ENCODE peak calls at places on chromosomes 4 and X, in ten cellular contexts. One of them, this sample, is unnamed.

GRCh38 chrX:43493751-43494150 is 162.3 kb upstream of the MAOA start:
- DNase-seq in GM20000: no peak
- DNase-seq in right atrium auricular region: no peak
- DNase-seq in fibroblast of lung: no peak
- DNase-seq in progenitor cell of endocrine pancreas: no peak
- DNase-seq in endothelial cell of umbilical vein: no peak
- DNase-seq in left ventricle myocardium inferior: no peak
- DNase-seq in cardiac fibroblast: peak
- DNase-seq in cardiac muscle cell: peak
- DNase-seq in A549: no peak
- DNase-seq in this sample: no peak

GRCh38 chrX:141724186-141724585 is 25.6 kb upstream of the SPANXD start:
- DNase-seq in progenitor cell of endocrine pancreas: no peak
- DNase-seq in cardiac fibroblast: no peak
- DNase-seq in cardiac muscle cell: no peak
- DNase-seq in right atrium auricular region: no peak
- DNase-seq in A549: no peak
- DNase-seq in left ventricle myocardium inferior: no peak
- DNase-seq in GM20000: no peak
- DNase-seq in endothelial cell of umbilical vein: no peak
- DNase-seq in fibroblast of lung: peak
- DNase-seq in this sample: no peak

GRCh38 chrX:2397229-2397628 is 103.5 kb downstream of the DHRSX start:
- DNase-seq in cardiac muscle cell: no peak
- DNase-seq in A549: no peak
- DNase-seq in left ventricle myocardium inferior: no peak
- DNase-seq in progenitor cell of endocrine pancreas: no peak
- DNase-seq in right atrium auricular region: no peak
- DNase-seq in GM20000: no peak
- DNase-seq in cardiac fibroblast: no peak
- DNase-seq in endothelial cell of umbilical vein: no peak
- DNase-seq in fibroblast of lung: no peak
- DNase-seq in this sample: no peak

GRCh38 chr4:4677825-4678522 is 136.1 kb upstream of the STX18 start:
- DNase-seq in GM20000: no peak
- DNase-seq in A549: no peak
- DNase-seq in right atrium auricular region: peak
- DNase-seq in progenitor cell of endocrine pancreas: no peak
- DNase-seq in fibroblast of lung: peak
- DNase-seq in endothelial cell of umbilical vein: peak
- DNase-seq in cardiac muscle cell: peak
- DNase-seq in left ventricle myocardium inferior: no peak
- DNase-seq in cardiac fibroblast: peak
- DNase-seq in this sample: peak

GRCh38 chrX:72125331-72126047 is 6.2 kb downstream of the RTL5 start:
- DNase-seq in cardiac fibroblast: no peak
- DNase-seq in right atrium auricular region: no peak
- DNase-seq in fibroblast of lung: no peak
- DNase-seq in endothelial cell of umbilical vein: peak
- DNase-seq in progenitor cell of endocrine pancreas: no peak
- DNase-seq in GM20000: no peak
- DNase-seq in left ventricle myocardium inferior: no peak
- DNase-seq in cardiac muscle cell: no peak
- DNase-seq in A549: no peak
- DNase-seq in this sample: no peak

GRCh38 chrX:46649421-46650260 is 76.1 kb downstream of the CHST7 start:
- DNase-seq in right atrium auricular region: no peak
- DNase-seq in fibroblast of lung: no peak
- DNase-seq in left ventricle myocardium inferior: peak
- DNase-seq in A549: no peak
- DNase-seq in progenitor cell of endocrine pancreas: no peak
- DNase-seq in endothelial cell of umbilical vein: peak
- DNase-seq in cardiac muscle cell: peak
- DNase-seq in cardiac fibroblast: peak
- DNase-seq in GM20000: no peak
- DNase-seq in this sample: no peak

GRCh38 chrX:107272431-107272921 is 66.1 kb downstream of the DNAAF6 start:
- DNase-seq in progenitor cell of endocrine pancreas: no peak
- DNase-seq in fibroblast of lung: no peak
- DNase-seq in A549: peak
- DNase-seq in cardiac muscle cell: no peak
- DNase-seq in right atrium auricular region: no peak
- DNase-seq in left ventricle myocardium inferior: no peak
- DNase-seq in GM20000: no peak
- DNase-seq in cardiac fibroblast: peak
- DNase-seq in endothelial cell of umbilical vein: no peak
- DNase-seq in this sample: peak

GRCh38 chr4:110310795-110311194 is 112.4 kb upstream of the ELOVL6 start:
- DNase-seq in cardiac fibroblast: no peak
- DNase-seq in cardiac muscle cell: peak
- DNase-seq in fibroblast of lung: no peak
- DNase-seq in endothelial cell of umbilical vein: no peak
- DNase-seq in progenitor cell of endocrine pancreas: no peak
- DNase-seq in GM20000: no peak
- DNase-seq in right atrium auricular region: no peak
- DNase-seq in left ventricle myocardium inferior: no peak
- DNase-seq in A549: no peak
- DNase-seq in this sample: no peak

GRCh38 chr4:23922535-23923115 is 32.8 kb upstream of the PPARGC1A start:
- DNase-seq in endothelial cell of umbilical vein: no peak
- DNase-seq in right atrium auricular region: no peak
- DNase-seq in A549: no peak
- DNase-seq in left ventricle myocardium inferior: no peak
- DNase-seq in fibroblast of lung: peak
- DNase-seq in progenitor cell of endocrine pancreas: no peak
- DNase-seq in cardiac fibroblast: no peak
- DNase-seq in cardiac muscle cell: no peak
- DNase-seq in GM20000: no peak
- DNase-seq in this sample: no peak

GRCh38 chrX:97587171-97587570 is 703.5 kb downstream of the RPA4 start:
- DNase-seq in cardiac muscle cell: no peak
- DNase-seq in right atrium auricular region: no peak
- DNase-seq in left ventricle myocardium inferior: no peak
- DNase-seq in progenitor cell of endocrine pancreas: no peak
- DNase-seq in A549: no peak
- DNase-seq in endothelial cell of umbilical vein: no peak
- DNase-seq in fibroblast of lung: no peak
- DNase-seq in GM20000: no peak
- DNase-seq in cardiac fibroblast: no peak
- DNase-seq in this sample: no peak

GRCh38 chr4:185730387-185730786 is 81.6 kb downstream of the SORBS2 start:
- DNase-seq in fibroblast of lung: peak
- DNase-seq in endothelial cell of umbilical vein: no peak
- DNase-seq in cardiac fibroblast: peak
- DNase-seq in A549: no peak
- DNase-seq in GM20000: no peak
- DNase-seq in progenitor cell of endocrine pancreas: no peak
- DNase-seq in left ventricle myocardium inferior: no peak
- DNase-seq in right atrium auricular region: no peak
- DNase-seq in cardiac muscle cell: peak
- DNase-seq in this sample: no peak

GRCh38 chr4:185729300-185729912 is 82.6 kb downstream of the SORBS2 start:
- DNase-seq in cardiac muscle cell: peak
- DNase-seq in A549: no peak
- DNase-seq in GM20000: no peak
- DNase-seq in fibroblast of lung: no peak
- DNase-seq in right atrium auricular region: no peak
- DNase-seq in cardiac fibroblast: peak
- DNase-seq in endothelial cell of umbilical vein: no peak
- DNase-seq in left ventricle myocardium inferior: no peak
- DNase-seq in progenitor cell of endocrine pancreas: no peak
- DNase-seq in this sample: no peak

GRCh38 chr4:185734214-185734613 is 77.8 kb downstream of the SORBS2 start:
- DNase-seq in progenitor cell of endocrine pancreas: no peak
- DNase-seq in left ventricle myocardium inferior: no peak
- DNase-seq in A549: no peak
- DNase-seq in GM20000: peak
- DNase-seq in fibroblast of lung: no peak
- DNase-seq in right atrium auricular region: no peak
- DNase-seq in cardiac muscle cell: no peak
- DNase-seq in endothelial cell of umbilical vein: no peak
- DNase-seq in cardiac fibroblast: no peak
- DNase-seq in this sample: no peak

GRCh38 chr4:185728886-185729285 is 83.1 kb downstream of the SORBS2 start:
- DNase-seq in fibroblast of lung: no peak
- DNase-seq in endothelial cell of umbilical vein: peak
- DNase-seq in cardiac fibroblast: no peak
- DNase-seq in A549: no peak
- DNase-seq in left ventricle myocardium inferior: no peak
- DNase-seq in GM20000: no peak
- DNase-seq in cardiac muscle cell: no peak
- DNase-seq in progenitor cell of endocrine pancreas: no peak
- DNase-seq in right atrium auricular region: no peak
- DNase-seq in this sample: no peak

GRCh38 chr4:185730849-185731608 is 81.0 kb downstream of the SORBS2 start:
- DNase-seq in right atrium auricular region: no peak
- DNase-seq in left ventricle myocardium inferior: no peak
- DNase-seq in endothelial cell of umbilical vein: no peak
- DNase-seq in progenitor cell of endocrine pancreas: no peak
- DNase-seq in fibroblast of lung: peak
- DNase-seq in A549: no peak
- DNase-seq in cardiac muscle cell: peak
- DNase-seq in cardiac fibroblast: peak
- DNase-seq in GM20000: no peak
- DNase-seq in this sample: no peak
- TF ChIP-seq CTCF in right atrium auricular region: peak
- TF ChIP-seq CTCF in left ventricle myocardium inferior: peak
- TF ChIP-seq CTCF in endothelial cell of umbilical vein: no peak
- TF ChIP-seq CTCF in progenitor cell of endocrine pancreas: no peak
- TF ChIP-seq CTCF in fibroblast of lung: no peak
- TF ChIP-seq CTCF in A549: no peak
- TF ChIP-seq CTCF in cardiac muscle cell: no peak
- TF ChIP-seq CTCF in cardiac fibroblast: no peak
- TF ChIP-seq CTCF in GM20000: no peak
- TF ChIP-seq CTCF in this sample: no peak

GRCh38 chr4:73142995-73143547 is 73.6 kb upstream of the COX18 start:
- DNase-seq in endothelial cell of umbilical vein: peak
- DNase-seq in fibroblast of lung: no peak
- DNase-seq in GM20000: no peak
- DNase-seq in cardiac muscle cell: peak
- DNase-seq in progenitor cell of endocrine pancreas: no peak
- DNase-seq in left ventricle myocardium inferior: no peak
- DNase-seq in cardiac fibroblast: no peak
- DNase-seq in A549: no peak
- DNase-seq in right atrium auricular region: no peak
- DNase-seq in this sample: no peak
- TF ChIP-seq CTCF in endothelial cell of umbilical vein: no peak
- TF ChIP-seq CTCF in fibroblast of lung: no peak
- TF ChIP-seq CTCF in GM20000: no peak
- TF ChIP-seq CTCF in cardiac muscle cell: peak
- TF ChIP-seq CTCF in progenitor cell of endocrine pancreas: peak
- TF ChIP-seq CTCF in left ventricle myocardium inferior: no peak
- TF ChIP-seq CTCF in cardiac fibroblast: peak
- TF ChIP-seq CTCF in A549: peak
- TF ChIP-seq CTCF in right atrium auricular region: no peak
- TF ChIP-seq CTCF in this sample: peak

DNA sequence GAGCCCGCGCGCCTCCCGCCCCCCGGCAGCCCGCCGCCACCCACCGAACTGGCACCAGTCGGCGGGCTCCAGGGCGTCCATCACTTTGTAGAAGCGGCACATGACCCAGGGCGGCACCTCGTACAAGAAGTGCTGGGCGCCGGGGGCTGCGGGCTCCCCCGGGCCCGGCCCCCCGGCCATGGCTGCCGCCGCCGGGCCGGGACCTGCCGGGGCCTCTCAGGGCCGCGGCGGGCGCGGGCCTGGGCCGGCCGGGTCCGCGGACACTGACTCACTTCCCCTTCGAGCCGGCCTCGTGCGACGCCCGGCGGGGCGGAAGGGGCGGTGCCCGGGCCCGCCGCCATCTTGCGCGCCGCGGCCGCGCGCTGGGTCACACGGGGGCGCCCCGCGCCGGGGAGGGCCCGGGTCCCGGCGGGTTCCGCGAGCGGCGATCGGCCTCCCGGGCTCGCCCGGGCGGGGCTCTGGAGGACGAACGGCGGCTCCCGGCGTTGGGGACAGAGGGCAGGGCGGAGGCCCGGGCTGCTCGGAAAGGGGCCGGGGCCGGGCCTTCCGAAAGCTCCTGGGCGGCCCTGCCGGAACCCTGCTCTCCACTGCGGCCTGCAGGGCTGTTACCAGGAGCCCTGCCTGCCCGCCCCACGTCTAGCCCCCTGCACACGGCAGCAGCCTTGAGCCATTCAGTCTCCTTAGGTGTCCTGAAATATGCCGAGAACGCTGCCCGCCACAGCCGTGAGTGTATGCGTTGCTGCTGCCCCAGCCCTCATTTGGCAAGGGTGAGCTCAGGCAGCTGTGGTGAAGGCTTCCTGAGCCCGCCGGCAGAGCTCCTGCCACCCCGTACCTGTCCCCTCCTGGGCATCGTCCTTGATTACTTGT is at the start of gene IRAK1:
- DNase-seq in progenitor cell of endocrine pancreas: peak
- DNase-seq in fibroblast of lung: peak
- DNase-seq in GM20000: peak
- DNase-seq in cardiac muscle cell: peak
- DNase-seq in left ventricle myocardium inferior: peak
- DNase-seq in cardiac fibroblast: peak
- DNase-seq in endothelial cell of umbilical vein: peak
- DNase-seq in A549: peak
- DNase-seq in right atrium auricular region: no peak
- DNase-seq in this sample: peak
- TF ChIP-seq CTCF in progenitor cell of endocrine pancreas: no peak
- TF ChIP-seq CTCF in fibroblast of lung: no peak
- TF ChIP-seq CTCF in GM20000: no peak
- TF ChIP-seq CTCF in cardiac muscle cell: no peak
- TF ChIP-seq CTCF in left ventricle myocardium inferior: no peak
- TF ChIP-seq CTCF in cardiac fibroblast: no peak
- TF ChIP-seq CTCF in endothelial cell of umbilical vein: no peak
- TF ChIP-seq CTCF in A549: peak
- TF ChIP-seq CTCF in right atrium auricular region: no peak
- TF ChIP-seq CTCF in this sample: no peak

DNA sequence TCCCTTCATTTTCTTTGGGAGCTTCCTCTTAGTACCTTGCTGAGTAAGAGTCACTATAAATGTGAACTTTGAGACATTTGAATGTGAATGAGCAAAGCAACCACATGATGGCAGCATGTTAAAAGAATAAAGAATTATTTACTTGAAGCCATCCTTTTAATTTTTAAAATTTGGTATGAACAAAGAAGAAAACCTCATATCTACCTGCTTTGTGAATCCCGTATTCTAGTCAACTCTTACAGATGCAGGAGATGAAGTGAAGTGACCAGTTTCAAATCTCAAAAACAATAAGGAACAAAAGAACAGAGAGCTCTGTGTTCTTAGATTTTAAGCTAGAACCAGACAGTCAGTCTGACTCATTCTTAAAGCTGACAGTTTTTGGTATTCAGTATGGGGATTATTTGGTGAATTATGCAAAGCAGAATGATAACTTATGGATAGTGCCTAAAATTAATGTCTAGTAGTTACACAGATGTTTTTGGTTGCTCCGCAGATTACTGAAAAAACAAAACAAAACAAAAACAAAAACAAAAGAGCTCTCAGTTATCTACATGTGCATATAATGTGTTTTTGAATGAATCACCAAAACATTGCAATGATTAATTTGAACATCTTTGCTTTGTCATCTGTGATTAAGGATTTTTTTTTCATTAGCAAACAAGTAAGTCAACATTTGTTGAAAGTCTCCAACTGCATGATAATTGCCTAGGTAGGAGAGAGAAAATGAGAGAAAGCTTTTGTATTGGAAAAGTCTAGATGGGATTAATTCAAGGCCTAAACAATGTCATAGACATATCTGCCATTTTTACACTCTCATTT is 48.2 kb upstream of the H2AZ1 start:
- DNase-seq in GM20000: peak
- DNase-seq in cardiac muscle cell: peak
- DNase-seq in fibroblast of lung: peak
- DNase-seq in progenitor cell of endocrine pancreas: no peak
- DNase-seq in endothelial cell of umbilical vein: peak
- DNase-seq in right atrium auricular region: no peak
- DNase-seq in cardiac fibroblast: peak
- DNase-seq in left ventricle myocardium inferior: no peak
- DNase-seq in A549: peak
- DNase-seq in this sample: peak
- TF ChIP-seq CTCF in GM20000: peak
- TF ChIP-seq CTCF in cardiac muscle cell: peak
- TF ChIP-seq CTCF in fibroblast of lung: peak
- TF ChIP-seq CTCF in progenitor cell of endocrine pancreas: peak
- TF ChIP-seq CTCF in endothelial cell of umbilical vein: no peak
- TF ChIP-seq CTCF in right atrium auricular region: peak
- TF ChIP-seq CTCF in cardiac fibroblast: peak
- TF ChIP-seq CTCF in left ventricle myocardium inferior: peak
- TF ChIP-seq CTCF in A549: peak
- TF ChIP-seq CTCF in this sample: peak

This sample was measured in activated CD8-positive, alpha-beta T cell treated with anti-CD3 and anti-CD28 coated beads for 36 hours.